ENCODE peak calls at places on chromosomes 5 and 9, in seven cellular contexts. One of them, this sample, is unnamed.

GRCh38 chr9:117782931-117783788 is 79.0 kb downstream of the TLR4 start:
- DNase-seq in neuronal stem cell: peak; percentile 64
- DNase-seq in fibroblast of lung: peak; percentile 29
- DNase-seq in astrocyte: peak; percentile 52
- DNase-seq in NT2/D1: peak; percentile 62
- DNase-seq in GM23248: peak; percentile 89
- DNase-seq in GM12878: peak; percentile 31
- DNase-seq in this sample: no peak

GRCh38 chr9:131997779-131998178 is 81.9 kb downstream of the MED27 start:
- DNase-seq in astrocyte: peak; percentile 60
- DNase-seq in neuronal stem cell: no peak
- DNase-seq in GM12878: no peak
- DNase-seq in GM23248: no peak
- DNase-seq in NT2/D1: no peak
- DNase-seq in fibroblast of lung: peak; percentile 75
- DNase-seq in this sample: no peak

GRCh38 chr5:1480217-1480616 is 35.0 kb upstream of the SLC6A3 start:
- DNase-seq in NT2/D1: no peak
- DNase-seq in GM12878: no peak
- DNase-seq in astrocyte: no peak
- DNase-seq in neuronal stem cell: no peak
- DNase-seq in fibroblast of lung: peak; percentile 11
- DNase-seq in GM23248: no peak
- DNase-seq in this sample: no peak

GRCh38 chr9:103799959-103800358 is 294.1 kb upstream of the SMC2 start:
- DNase-seq in neuronal stem cell: no peak
- DNase-seq in NT2/D1: no peak
- DNase-seq in GM23248: no peak
- DNase-seq in fibroblast of lung: no peak
- DNase-seq in astrocyte: no peak
- DNase-seq in GM12878: no peak
- DNase-seq in this sample: no peak

GRCh38 chr5:141877478-141878185 is 578 bp downstream of the PCDH1 start:
- DNase-seq in NT2/D1: no peak
- DNase-seq in GM12878: no peak
- DNase-seq in fibroblast of lung: no peak
- DNase-seq in GM23248: peak; percentile 38
- DNase-seq in astrocyte: no peak
- DNase-seq in neuronal stem cell: no peak
- DNase-seq in this sample: no peak

GRCh38 chr5:75677607-75678006 is 39.6 kb downstream of the POC5 start:
- DNase-seq in GM12878: no peak
- DNase-seq in fibroblast of lung: no peak
- DNase-seq in astrocyte: no peak
- DNase-seq in GM23248: no peak
- DNase-seq in neuronal stem cell: no peak
- DNase-seq in NT2/D1: no peak
- DNase-seq in this sample: no peak

GRCh38 chr5:58127132-58127485 is 332.8 kb downstream of the PLK2 start:
- DNase-seq in neuronal stem cell: no peak
- DNase-seq in astrocyte: no peak
- DNase-seq in NT2/D1: no peak
- DNase-seq in GM23248: no peak
- DNase-seq in fibroblast of lung: no peak
- DNase-seq in GM12878: no peak
- DNase-seq in this sample: no peak

GRCh38 chr9:122394265-122395242 is 23.7 kb downstream of the PTGS1 start:
- DNase-seq in neuronal stem cell: no peak
- DNase-seq in astrocyte: peak; percentile 84
- DNase-seq in fibroblast of lung: peak; percentile 88
- DNase-seq in GM23248: peak; percentile 93
- DNase-seq in NT2/D1: no peak
- DNase-seq in GM12878: no peak
- DNase-seq in this sample: no peak

GRCh38 chr9:127955294-127956015 is 17.8 kb upstream of the DPM2 start:
- DNase-seq in GM23248: peak; percentile 65
- DNase-seq in NT2/D1: no peak
- DNase-seq in astrocyte: peak; percentile 23
- DNase-seq in fibroblast of lung: no peak
- DNase-seq in GM12878: no peak
- DNase-seq in neuronal stem cell: no peak
- DNase-seq in this sample: peak; percentile 72

GRCh38 chr5:111364992-111365391 is 140.8 kb downstream of the CAMK4 start:
- DNase-seq in astrocyte: no peak
- DNase-seq in fibroblast of lung: peak; percentile 23
- DNase-seq in NT2/D1: no peak
- DNase-seq in neuronal stem cell: peak; percentile 11
- DNase-seq in GM12878: no peak
- DNase-seq in GM23248: peak; percentile 45
- DNase-seq in this sample: no peak

GRCh38 chr5:27450607-27451006 is 412.2 kb upstream of the CDH9 start:
- DNase-seq in GM12878: no peak
- DNase-seq in neuronal stem cell: no peak
- DNase-seq in fibroblast of lung: no peak
- DNase-seq in GM23248: peak; percentile 35
- DNase-seq in NT2/D1: no peak
- DNase-seq in astrocyte: no peak
- DNase-seq in this sample: no peak

GRCh38 chr9:3435732-3436131 is 90.1 kb downstream of the RFX3 start:
- DNase-seq in neuronal stem cell: no peak
- DNase-seq in astrocyte: no peak
- DNase-seq in GM23248: no peak
- DNase-seq in fibroblast of lung: no peak
- DNase-seq in GM12878: no peak
- DNase-seq in NT2/D1: no peak
- DNase-seq in this sample: no peak

GRCh38 chr5:58459276-58459859 is 518 bp downstream of the PLK2 start:
- DNase-seq in GM12878: no peak
- DNase-seq in GM23248: peak; percentile 70
- DNase-seq in fibroblast of lung: peak; percentile 40
- DNase-seq in NT2/D1: no peak
- DNase-seq in astrocyte: no peak
- DNase-seq in neuronal stem cell: no peak
- DNase-seq in this sample: no peak

GRCh38 chr9:15240927-15241326 is 66.1 kb downstream of the TTC39B start:
- DNase-seq in neuronal stem cell: no peak
- DNase-seq in astrocyte: no peak
- DNase-seq in GM12878: no peak
- DNase-seq in GM23248: no peak
- DNase-seq in fibroblast of lung: no peak
- DNase-seq in NT2/D1: no peak
- DNase-seq in this sample: no peak

GRCh38 chr5:9009931-9010652 is 535.8 kb downstream of the SEMA5A start:
- DNase-seq in GM23248: peak; percentile 48
- DNase-seq in astrocyte: peak; percentile 35
- DNase-seq in neuronal stem cell: no peak
- DNase-seq in fibroblast of lung: peak; percentile 31
- DNase-seq in GM12878: no peak
- DNase-seq in NT2/D1: no peak
- DNase-seq in this sample: no peak

GRCh38 chr9:112361602-112362001 is 18.3 kb upstream of the HSDL2 start:
- DNase-seq in fibroblast of lung: peak; percentile 70
- DNase-seq in astrocyte: no peak
- DNase-seq in neuronal stem cell: no peak
- DNase-seq in GM12878: no peak
- DNase-seq in NT2/D1: no peak
- DNase-seq in GM23248: peak; percentile 53
- DNase-seq in this sample: no peak

GRCh38 chr5:58348996-58349728 is 110.7 kb downstream of the PLK2 start:
- DNase-seq in GM12878: no peak
- DNase-seq in NT2/D1: no peak
- DNase-seq in fibroblast of lung: no peak
- DNase-seq in neuronal stem cell: no peak
- DNase-seq in astrocyte: no peak
- DNase-seq in GM23248: peak; percentile 2
- DNase-seq in this sample: no peak

GRCh38 chr9:22452415-22453010 is 5.9 kb downstream of the DMRTA1 start:
- DNase-seq in GM23248: peak; percentile 46
- DNase-seq in NT2/D1: peak; percentile 6
- DNase-seq in astrocyte: no peak
- DNase-seq in neuronal stem cell: no peak
- DNase-seq in fibroblast of lung: peak; percentile 44
- DNase-seq in GM12878: no peak
- DNase-seq in this sample: peak; percentile 15

GRCh38 chr9:91915524-91916266 is 34.3 kb downstream of the ROR2 start:
- DNase-seq in NT2/D1: no peak
- DNase-seq in fibroblast of lung: no peak
- DNase-seq in GM12878: no peak
- DNase-seq in GM23248: no peak
- DNase-seq in astrocyte: no peak
- DNase-seq in neuronal stem cell: no peak
- DNase-seq in this sample: no peak

GRCh38 chr9:69218166-69218565 is 44.1 kb downstream of the TJP2 start:
- DNase-seq in GM23248: no peak
- DNase-seq in astrocyte: no peak
- DNase-seq in GM12878: no peak
- DNase-seq in fibroblast of lung: no peak
- DNase-seq in NT2/D1: no peak
- DNase-seq in neuronal stem cell: no peak
- DNase-seq in this sample: no peak

GRCh38 chr9:69222953-69223352 is 48.9 kb downstream of the TJP2 start:
- DNase-seq in fibroblast of lung: no peak
- DNase-seq in astrocyte: no peak
- DNase-seq in NT2/D1: no peak
- DNase-seq in GM23248: no peak
- DNase-seq in neuronal stem cell: no peak
- DNase-seq in GM12878: no peak
- DNase-seq in this sample: no peak

GRCh38 chr9:69229367-69229766 is 55.3 kb downstream of the TJP2 start:
- DNase-seq in neuronal stem cell: no peak
- DNase-seq in NT2/D1: no peak
- DNase-seq in GM23248: no peak
- DNase-seq in GM12878: no peak
- DNase-seq in astrocyte: no peak
- DNase-seq in fibroblast of lung: no peak
- DNase-seq in this sample: no peak

GRCh38 chr9:69221036-69221435 is 47.0 kb downstream of the TJP2 start:
- DNase-seq in fibroblast of lung: no peak
- DNase-seq in astrocyte: no peak
- DNase-seq in GM23248: no peak
- DNase-seq in neuronal stem cell: no peak
- DNase-seq in GM12878: no peak
- DNase-seq in NT2/D1: no peak
- DNase-seq in this sample: no peak

DNA sequence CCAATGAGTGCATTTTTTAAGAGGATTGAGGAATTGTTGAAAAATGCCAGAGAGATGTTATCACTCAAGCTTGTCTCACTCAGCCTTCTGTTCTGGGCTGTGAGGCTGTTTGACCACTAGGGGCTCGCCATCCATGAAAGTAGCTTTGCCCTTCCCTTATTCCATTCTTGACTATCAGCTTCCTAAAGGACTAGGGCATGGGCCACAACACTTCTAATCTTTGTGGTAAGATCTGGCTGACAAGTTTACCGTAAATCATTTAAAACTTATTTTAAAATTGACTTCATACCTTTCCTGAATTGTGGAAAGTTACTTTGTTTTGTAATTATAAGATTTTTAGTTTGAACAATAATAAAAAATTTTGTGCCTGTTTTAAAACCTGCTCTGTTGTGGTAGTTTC is 49.5 kb downstream of the TJP2 start:
- DNase-seq in GM12878: no peak
- DNase-seq in neuronal stem cell: peak; percentile 35
- DNase-seq in fibroblast of lung: peak; percentile 57
- DNase-seq in astrocyte: peak; percentile 68
- DNase-seq in GM23248: peak; percentile 77
- DNase-seq in NT2/D1: peak; percentile 76
- DNase-seq in this sample: peak; percentile 19
- H3K9ac ChIP-seq in GM12878: no peak overlapping the region
- H3K9ac ChIP-seq in neuronal stem cell: no peak overlapping the region
- H3K9ac ChIP-seq in fibroblast of lung: no peak overlapping the region
- H3K9ac ChIP-seq in astrocyte: no peak overlapping the region
- H3K9ac ChIP-seq in GM23248: no peak overlapping the region
- H3K9ac ChIP-seq in NT2/D1: no peak overlapping the region
- H3K9ac ChIP-seq in this sample: no peak overlapping the region

DNA sequence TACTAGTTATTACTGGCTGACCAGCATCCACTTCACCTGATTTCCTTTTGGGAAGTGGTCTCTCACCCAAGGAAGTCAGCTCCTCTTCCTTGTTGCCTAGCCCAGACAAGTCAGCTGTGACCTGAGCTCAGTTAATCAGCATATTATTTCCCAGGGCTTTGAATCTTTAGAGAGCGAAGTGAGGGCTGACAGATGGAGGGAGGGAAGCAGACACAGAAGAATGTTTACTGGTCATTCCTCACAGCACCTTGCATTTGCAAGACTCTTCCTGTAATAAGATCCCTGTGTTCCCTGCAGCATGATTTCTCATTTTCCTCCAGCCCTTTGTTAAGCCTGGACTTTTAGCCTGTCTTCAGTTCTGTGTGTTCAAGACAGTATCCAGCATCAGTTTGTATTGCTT is 50.0 kb downstream of the MAN2A1 start:
- DNase-seq in GM12878: no peak
- DNase-seq in GM23248: peak; percentile 15
- DNase-seq in fibroblast of lung: peak; percentile 18
- DNase-seq in NT2/D1: peak; percentile 35
- DNase-seq in astrocyte: peak; percentile 62
- DNase-seq in neuronal stem cell: peak; percentile 24
- DNase-seq in this sample: no peak
- H3K9ac ChIP-seq in GM12878: no peak overlapping the region
- H3K9ac ChIP-seq in GM23248: no peak overlapping the region
- H3K9ac ChIP-seq in fibroblast of lung: no peak overlapping the region
- H3K9ac ChIP-seq in NT2/D1: no peak overlapping the region
- H3K9ac ChIP-seq in astrocyte: peak overlapping the region; percentile 68
- H3K9ac ChIP-seq in neuronal stem cell: no peak overlapping the region
- H3K9ac ChIP-seq in this sample: no peak overlapping the region

GRCh38 chr5:40428815-40429214 is 250.9 kb upstream of the PTGER4 start:
- DNase-seq in neuronal stem cell: no peak
- DNase-seq in fibroblast of lung: no peak
- DNase-seq in GM23248: no peak
- DNase-seq in astrocyte: no peak
- DNase-seq in GM12878: no peak
- DNase-seq in NT2/D1: no peak
- DNase-seq in this sample: no peak
- H3K9ac ChIP-seq in neuronal stem cell: no peak overlapping the region
- H3K9ac ChIP-seq in fibroblast of lung: no peak overlapping the region
- H3K9ac ChIP-seq in GM23248: no peak overlapping the region
- H3K9ac ChIP-seq in astrocyte: no peak overlapping the region
- H3K9ac ChIP-seq in GM12878: no peak overlapping the region
- H3K9ac ChIP-seq in NT2/D1: no peak overlapping the region
- H3K9ac ChIP-seq in this sample: no peak overlapping the region

GRCh38 chr9:137275203-137275936 is 2.2 kb upstream of the TOR4A start:
- DNase-seq in astrocyte: no peak
- DNase-seq in fibroblast of lung: no peak
- DNase-seq in NT2/D1: no peak
- DNase-seq in neuronal stem cell: no peak
- DNase-seq in GM23248: no peak
- DNase-seq in GM12878: no peak
- DNase-seq in this sample: no peak

GRCh38 chr9:137277329-137278041 is at the start of gene TOR4A:
- DNase-seq in GM12878: peak; percentile 42
- DNase-seq in GM23248: peak; percentile 95
- DNase-seq in fibroblast of lung: peak; percentile 87
- DNase-seq in NT2/D1: no peak
- DNase-seq in astrocyte: peak; percentile 75
- DNase-seq in neuronal stem cell: no peak
- DNase-seq in this sample: no peak

GRCh38 chr9:137275937-137276756 is 1.4 kb upstream of the TOR4A start:
- DNase-seq in fibroblast of lung: no peak
- DNase-seq in GM23248: no peak
- DNase-seq in astrocyte: no peak
- DNase-seq in GM12878: no peak
- DNase-seq in neuronal stem cell: no peak
- DNase-seq in NT2/D1: no peak
- DNase-seq in this sample: no peak

GRCh38 chr9:137278061-137278912 is 761 bp downstream of the TOR4A start:
- DNase-seq in NT2/D1: no peak
- DNase-seq in neuronal stem cell: no peak
- DNase-seq in fibroblast of lung: no peak
- DNase-seq in GM23248: peak; percentile 62
- DNase-seq in GM12878: no peak
- DNase-seq in astrocyte: no peak
- DNase-seq in this sample: no peak

GRCh38 chr9:137276757-137277328 is 683 bp upstream of the TOR4A start:
- DNase-seq in GM23248: peak; percentile 63
- DNase-seq in GM12878: no peak
- DNase-seq in astrocyte: peak; percentile 12
- DNase-seq in fibroblast of lung: peak; percentile 77
- DNase-seq in neuronal stem cell: no peak
- DNase-seq in NT2/D1: no peak
- DNase-seq in this sample: no peak
- H3K9ac ChIP-seq in GM23248: peak overlapping the region; percentile 71
- H3K9ac ChIP-seq in GM12878: peak overlapping the region; percentile 95
- H3K9ac ChIP-seq in astrocyte: peak overlapping the region; percentile 74
- H3K9ac ChIP-seq in fibroblast of lung: peak overlapping the region; percentile 29
- H3K9ac ChIP-seq in neuronal stem cell: peak overlapping the region; percentile 44
- H3K9ac ChIP-seq in NT2/D1: peak overlapping the region; percentile 80
- H3K9ac ChIP-seq in this sample: no peak overlapping the region